ENCODE peak calls at places on chromosomes 1 and 21, in four cellular contexts. K is MV-4-11; F is activated naive CD4-positive, alpha-beta T cell; N is endothelial cell. O is an unnamed sample.

GRCh38 chr1:174777262-174777661 is 222.5 kb upstream of the CACYBP start:
- DNase-seq in K (no peak), N (no peak), F (no peak), O (no peak)

GRCh38 chr1:32626176-32626575 is 24.2 kb downstream of the ZBTB8OS start:
- DNase-seq in F (no peak), N (no peak), K (no peak), O (no peak)

GRCh38 chr21:45109831-45110492 is 35.6 kb downstream of the ADARB1 start:
- DNase-seq in F (no peak), N (no peak), K (peak; percentile 99), O (peak; percentile 92)

GRCh38 chr1:39047374-39048229 is 21.5 kb downstream of the NDUFS5 start:
- DNase-seq in K (peak; percentile 61), F (no peak), N (no peak), O (peak; percentile 73)

GRCh38 chr1:59506952-59507351 is 210.1 kb downstream of the FGGY start:
- DNase-seq in N (no peak), F (no peak), K (peak; percentile 99), O (peak; percentile 59)

GRCh38 chr21:33403786-33404571 is 766 bp downstream of the IFNGR2 start:
- DNase-seq in F (peak; percentile 36), N (peak; percentile 60), K (peak; percentile 47), O (peak; percentile 74)

GRCh38 chr1:233843523-233844204 is 60.8 kb upstream of the SLC35F3 start:
- DNase-seq in K (no peak), F (no peak), N (no peak), O (no peak)

GRCh38 chr1:1215266-1215676 is 1.3 kb upstream of the TNFRSF4 start:
- DNase-seq in K (no peak), N (no peak), F (no peak), O (no peak)

GRCh38 chr1:29671446-29671845 is 435.1 kb downstream of the PTPRU start:
- DNase-seq in K (no peak), F (no peak), N (no peak), O (no peak)

GRCh38 chr1:36199934-36200741 is 24.1 kb upstream of the THRAP3 start:
- DNase-seq in K (no peak), F (no peak), N (no peak), O (no peak)

O was measured in GM12865.